ENCODE peak calls at places on chromosome 20, in ten cellular contexts. One of them, this sample, is unnamed.

GRCh38 chr20:39800548-39800947 is 838.4 kb downstream of the DHX35 start:
- DNase-seq in suprapubic skin: no peak
- DNase-seq in tibial nerve: no peak
- DNase-seq in H54: no peak
- DNase-seq in A549: peak
- DNase-seq in adrenal gland: peak
- DNase-seq in testis: no peak
- DNase-seq in IMR-90: peak
- DNase-seq in heart left ventricle: peak
- DNase-seq in uterus: peak
- DNase-seq in this sample: no peak

GRCh38 chr20:22807646-22808045 is 223.3 kb upstream of the FOXA2 start:
- DNase-seq in suprapubic skin: no peak
- DNase-seq in tibial nerve: no peak
- DNase-seq in H54: no peak
- DNase-seq in A549: peak
- DNase-seq in adrenal gland: no peak
- DNase-seq in testis: peak
- DNase-seq in IMR-90: peak
- DNase-seq in heart left ventricle: no peak
- DNase-seq in uterus: no peak
- DNase-seq in this sample: peak

GRCh38 chr20:19096847-19097246 is 115.6 kb upstream of the SLC24A3 start:
- DNase-seq in suprapubic skin: no peak
- DNase-seq in tibial nerve: no peak
- DNase-seq in H54: no peak
- DNase-seq in A549: peak
- DNase-seq in adrenal gland: no peak
- DNase-seq in testis: no peak
- DNase-seq in IMR-90: no peak
- DNase-seq in heart left ventricle: no peak
- DNase-seq in uterus: no peak
- DNase-seq in this sample: no peak

GRCh38 chr20:10061641-10062040 is 26.9 kb downstream of the ANKEF1 start:
- DNase-seq in suprapubic skin: no peak
- DNase-seq in tibial nerve: no peak
- DNase-seq in H54: no peak
- DNase-seq in A549: no peak
- DNase-seq in adrenal gland: no peak
- DNase-seq in testis: no peak
- DNase-seq in IMR-90: no peak
- DNase-seq in heart left ventricle: no peak
- DNase-seq in uterus: no peak
- DNase-seq in this sample: no peak

GRCh38 chr20:23746321-23746720 is 4.4 kb downstream of the CST1 start:
- DNase-seq in suprapubic skin: no peak
- DNase-seq in tibial nerve: no peak
- DNase-seq in H54: no peak
- DNase-seq in A549: no peak
- DNase-seq in adrenal gland: no peak
- DNase-seq in testis: no peak
- DNase-seq in IMR-90: no peak
- DNase-seq in heart left ventricle: no peak
- DNase-seq in uterus: no peak
- DNase-seq in this sample: no peak

GRCh38 chr20:54416770-54417169 is 58.6 kb upstream of the DOK5 start:
- DNase-seq in suprapubic skin: no peak
- DNase-seq in tibial nerve: no peak
- DNase-seq in H54: no peak
- DNase-seq in A549: no peak
- DNase-seq in adrenal gland: no peak
- DNase-seq in testis: no peak
- DNase-seq in IMR-90: no peak
- DNase-seq in heart left ventricle: no peak
- DNase-seq in uterus: no peak
- DNase-seq in this sample: no peak

GRCh38 chr20:36394340-36394965 is 88.3 kb downstream of the DLGAP4 start:
- DNase-seq in suprapubic skin: peak
- DNase-seq in tibial nerve: no peak
- DNase-seq in H54: no peak
- DNase-seq in A549: no peak
- DNase-seq in adrenal gland: no peak
- DNase-seq in testis: no peak
- DNase-seq in IMR-90: no peak
- DNase-seq in heart left ventricle: no peak
- DNase-seq in uterus: no peak
- DNase-seq in this sample: no peak

GRCh38 chr20:3074812-3075211 is 3.4 kb downstream of the OXT start:
- DNase-seq in suprapubic skin: no peak
- DNase-seq in tibial nerve: no peak
- DNase-seq in H54: no peak
- DNase-seq in A549: no peak
- DNase-seq in adrenal gland: no peak
- DNase-seq in testis: no peak
- DNase-seq in IMR-90: no peak
- DNase-seq in heart left ventricle: no peak
- DNase-seq in uterus: no peak
- DNase-seq in this sample: no peak

GRCh38 chr20:7003598-7003997 is 236.1 kb downstream of the BMP2 start:
- DNase-seq in suprapubic skin: no peak
- DNase-seq in tibial nerve: no peak
- DNase-seq in H54: no peak
- DNase-seq in A549: no peak
- DNase-seq in adrenal gland: no peak
- DNase-seq in testis: no peak
- DNase-seq in IMR-90: no peak
- DNase-seq in heart left ventricle: no peak
- DNase-seq in uterus: no peak
- DNase-seq in this sample: no peak

GRCh38 chr20:14449323-14449722 is 111.9 kb upstream of the FLRT3 start:
- DNase-seq in suprapubic skin: no peak
- DNase-seq in tibial nerve: no peak
- DNase-seq in H54: no peak
- DNase-seq in A549: no peak
- DNase-seq in adrenal gland: no peak
- DNase-seq in testis: no peak
- DNase-seq in IMR-90: peak
- DNase-seq in heart left ventricle: no peak
- DNase-seq in uterus: no peak
- DNase-seq in this sample: no peak

GRCh38 chr20:63289311-63290135 is 3.5 kb upstream of the COL20A1 start:
- DNase-seq in suprapubic skin: no peak
- DNase-seq in tibial nerve: no peak
- DNase-seq in H54: no peak
- DNase-seq in A549: no peak
- DNase-seq in adrenal gland: no peak
- DNase-seq in testis: no peak
- DNase-seq in IMR-90: no peak
- DNase-seq in heart left ventricle: peak
- DNase-seq in uterus: no peak
- DNase-seq in this sample: no peak
- TF ChIP-seq POLR2A in suprapubic skin: no peak
- TF ChIP-seq POLR2A in tibial nerve: no peak
- TF ChIP-seq POLR2A in H54: no peak
- TF ChIP-seq POLR2A in A549: no peak
- TF ChIP-seq POLR2A in adrenal gland: no peak
- TF ChIP-seq POLR2A in testis: no peak
- TF ChIP-seq POLR2A in IMR-90: no peak
- TF ChIP-seq POLR2A in heart left ventricle: no peak
- TF ChIP-seq POLR2A in uterus: no peak
- TF ChIP-seq POLR2A in this sample: no peak

GRCh38 chr20:31607640-31608255 is 2.7 kb downstream of the ID1 start:
- DNase-seq in suprapubic skin: no peak
- DNase-seq in tibial nerve: no peak
- DNase-seq in H54: no peak
- DNase-seq in A549: no peak
- DNase-seq in adrenal gland: no peak
- DNase-seq in testis: no peak
- DNase-seq in IMR-90: no peak
- DNase-seq in heart left ventricle: no peak
- DNase-seq in uterus: no peak
- DNase-seq in this sample: no peak

GRCh38 chr20:31606678-31606927 is 1.5 kb downstream of the ID1 start:
- DNase-seq in suprapubic skin: no peak
- DNase-seq in tibial nerve: no peak
- DNase-seq in H54: no peak
- DNase-seq in A549: no peak
- DNase-seq in adrenal gland: no peak
- DNase-seq in testis: no peak
- DNase-seq in IMR-90: no peak
- DNase-seq in heart left ventricle: no peak
- DNase-seq in uterus: no peak
- DNase-seq in this sample: no peak

GRCh38 chr20:31608256-31608980 is 3.3 kb downstream of the ID1 start:
- DNase-seq in suprapubic skin: peak
- DNase-seq in tibial nerve: peak
- DNase-seq in H54: no peak
- DNase-seq in A549: peak
- DNase-seq in adrenal gland: peak
- DNase-seq in testis: peak
- DNase-seq in IMR-90: peak
- DNase-seq in heart left ventricle: peak
- DNase-seq in uterus: peak
- DNase-seq in this sample: peak

GRCh38 chr20:31605902-31606677 is 1.0 kb downstream of the ID1 start:
- DNase-seq in suprapubic skin: peak
- DNase-seq in tibial nerve: no peak
- DNase-seq in H54: no peak
- DNase-seq in A549: no peak
- DNase-seq in adrenal gland: no peak
- DNase-seq in testis: no peak
- DNase-seq in IMR-90: no peak
- DNase-seq in heart left ventricle: peak
- DNase-seq in uterus: no peak
- DNase-seq in this sample: peak

DNA sequence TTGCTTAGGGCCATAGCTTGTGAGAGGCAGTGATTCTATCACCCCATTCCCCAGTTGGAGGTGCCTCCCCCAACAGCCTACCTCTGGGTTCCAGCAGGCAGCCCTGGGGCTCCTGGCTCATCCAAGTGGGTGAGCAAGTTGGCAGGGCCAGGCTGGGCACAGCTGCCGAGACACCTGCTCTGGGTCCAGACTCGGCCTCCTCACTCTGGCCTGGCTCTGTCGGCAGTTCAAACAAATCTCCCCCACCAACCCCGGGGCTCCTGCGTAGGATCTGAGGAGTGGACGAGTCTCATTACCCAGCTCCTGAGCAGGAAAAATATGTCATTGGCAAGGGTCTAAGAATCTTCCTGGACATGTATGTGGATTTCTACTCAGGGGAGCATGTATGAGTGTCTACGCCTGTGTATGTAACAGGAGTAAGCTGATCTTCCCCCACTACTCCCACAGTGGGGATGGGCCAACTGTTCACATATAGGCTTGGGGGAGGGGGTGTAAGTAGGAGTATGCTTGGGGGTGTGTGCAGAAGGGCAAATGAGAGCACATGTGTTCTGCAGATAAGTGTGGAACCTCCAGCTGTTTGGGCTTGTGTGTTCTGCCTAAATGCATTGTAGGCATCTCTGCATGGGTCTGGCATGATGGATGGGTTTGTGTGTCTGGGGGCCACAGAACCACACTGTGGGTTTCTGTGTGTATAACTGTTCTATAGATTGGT is 2.0 kb downstream of the ID1 start:
- DNase-seq in suprapubic skin: peak
- DNase-seq in tibial nerve: no peak
- DNase-seq in H54: peak
- DNase-seq in A549: peak
- DNase-seq in adrenal gland: peak
- DNase-seq in testis: no peak
- DNase-seq in IMR-90: peak
- DNase-seq in heart left ventricle: no peak
- DNase-seq in uterus: no peak
- DNase-seq in this sample: peak
- TF ChIP-seq POLR2A in suprapubic skin: no peak
- TF ChIP-seq POLR2A in tibial nerve: no peak
- TF ChIP-seq POLR2A in H54: peak
- TF ChIP-seq POLR2A in A549: peak
- TF ChIP-seq POLR2A in adrenal gland: no peak
- TF ChIP-seq POLR2A in testis: no peak
- TF ChIP-seq POLR2A in IMR-90: peak
- TF ChIP-seq POLR2A in heart left ventricle: no peak
- TF ChIP-seq POLR2A in uterus: no peak
- TF ChIP-seq POLR2A in this sample: peak

DNA sequence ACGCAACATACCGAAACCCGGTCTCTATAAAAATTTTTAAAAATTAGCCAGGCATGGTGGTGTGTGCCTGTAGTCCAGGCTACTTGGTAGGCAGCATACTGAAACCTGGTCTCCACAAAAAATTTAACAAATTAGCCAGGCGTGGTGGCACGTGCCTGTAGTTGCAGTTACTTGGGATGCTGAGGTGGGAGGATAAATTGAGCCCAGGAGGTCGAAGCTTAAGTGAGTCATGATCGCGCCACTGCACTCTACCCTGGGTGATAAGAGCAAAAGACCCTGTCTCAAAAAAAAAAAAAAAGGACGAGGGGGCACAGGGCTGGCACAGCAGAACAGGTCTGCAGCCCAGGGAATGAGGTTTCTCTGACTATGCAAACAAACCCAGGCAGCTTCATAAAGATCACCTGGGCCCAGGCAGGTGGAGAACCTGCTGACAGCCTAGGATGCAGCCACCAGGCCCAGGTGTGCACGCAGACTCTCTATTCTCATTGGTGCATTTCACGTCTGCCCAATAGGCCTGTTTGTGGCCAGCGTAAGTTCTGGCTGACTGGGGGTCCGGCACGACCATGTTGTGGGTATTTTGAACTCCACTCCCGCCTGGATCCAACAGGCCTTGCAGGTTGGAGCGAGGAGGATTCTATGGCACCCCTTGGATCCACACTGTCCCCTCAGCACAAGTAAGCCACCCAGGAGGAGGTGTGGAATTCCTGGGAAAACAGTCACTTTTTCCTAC is 204.5 kb downstream of the PREX1 start:
- DNase-seq in suprapubic skin: no peak
- DNase-seq in tibial nerve: no peak
- DNase-seq in H54: no peak
- DNase-seq in A549: no peak
- DNase-seq in adrenal gland: no peak
- DNase-seq in testis: no peak
- DNase-seq in IMR-90: no peak
- DNase-seq in heart left ventricle: no peak
- DNase-seq in uterus: no peak
- DNase-seq in this sample: no peak
- TF ChIP-seq POLR2A in suprapubic skin: no peak
- TF ChIP-seq POLR2A in tibial nerve: no peak
- TF ChIP-seq POLR2A in H54: no peak
- TF ChIP-seq POLR2A in A549: no peak
- TF ChIP-seq POLR2A in adrenal gland: no peak
- TF ChIP-seq POLR2A in testis: no peak
- TF ChIP-seq POLR2A in IMR-90: no peak
- TF ChIP-seq POLR2A in heart left ventricle: no peak
- TF ChIP-seq POLR2A in uterus: no peak
- TF ChIP-seq POLR2A in this sample: no peak

GRCh38 chr20:8764289-8764962 is 304.5 kb upstream of the PLCB4 start:
- DNase-seq in suprapubic skin: no peak
- DNase-seq in tibial nerve: no peak
- DNase-seq in H54: no peak
- DNase-seq in A549: no peak
- DNase-seq in adrenal gland: no peak
- DNase-seq in testis: no peak
- DNase-seq in IMR-90: no peak
- DNase-seq in heart left ventricle: no peak
- DNase-seq in uterus: no peak
- DNase-seq in this sample: peak

GRCh38 chr20:8766868-8767390 is 302.0 kb upstream of the PLCB4 start:
- DNase-seq in suprapubic skin: no peak
- DNase-seq in tibial nerve: no peak
- DNase-seq in H54: no peak
- DNase-seq in A549: no peak
- DNase-seq in adrenal gland: no peak
- DNase-seq in testis: no peak
- DNase-seq in IMR-90: no peak
- DNase-seq in heart left ventricle: no peak
- DNase-seq in uterus: no peak
- DNase-seq in this sample: no peak
- TF ChIP-seq POLR2A in suprapubic skin: no peak
- TF ChIP-seq POLR2A in tibial nerve: no peak
- TF ChIP-seq POLR2A in H54: no peak
- TF ChIP-seq POLR2A in A549: no peak
- TF ChIP-seq POLR2A in adrenal gland: no peak
- TF ChIP-seq POLR2A in testis: no peak
- TF ChIP-seq POLR2A in IMR-90: no peak
- TF ChIP-seq POLR2A in heart left ventricle: no peak
- TF ChIP-seq POLR2A in uterus: no peak
- TF ChIP-seq POLR2A in this sample: no peak

This sample was measured in prostate gland.